ENCODE peak calls at places on chromosomes 16 and 17, in six cellular contexts. One of them, this sample, is unnamed.

GRCh38 chr17:79792984-79793923 is 3.6 kb downstream of the CBX8 start:
- DNase-seq in RPMI7951: peak
- DNase-seq in LHCN-M2: peak
- DNase-seq in GM18507: no peak
- DNase-seq in T-helper 1 cell: no peak
- DNase-seq in NCI-H460: no peak
- DNase-seq in this sample: no peak

GRCh38 chr17:81429813-81430510 is 34.7 kb downstream of the BAHCC1 start:
- DNase-seq in RPMI7951: no peak
- DNase-seq in LHCN-M2: no peak
- DNase-seq in GM18507: no peak
- DNase-seq in T-helper 1 cell: no peak
- DNase-seq in NCI-H460: no peak
- DNase-seq in this sample: no peak

GRCh38 chr16:12868169-12868568 is 33.2 kb upstream of the SHISA9 start:
- DNase-seq in RPMI7951: no peak
- DNase-seq in LHCN-M2: no peak
- DNase-seq in GM18507: no peak
- DNase-seq in T-helper 1 cell: no peak
- DNase-seq in NCI-H460: no peak
- DNase-seq in this sample: no peak

GRCh38 chr16:15401972-15402371 is 6.4 kb downstream of the MPV17L start:
- DNase-seq in RPMI7951: no peak
- DNase-seq in LHCN-M2: no peak
- DNase-seq in GM18507: no peak
- DNase-seq in T-helper 1 cell: no peak
- DNase-seq in NCI-H460: no peak
- DNase-seq in this sample: no peak

GRCh38 chr17:56739376-56739775 is 94.3 kb downstream of the C17orf67 start:
- DNase-seq in RPMI7951: no peak
- DNase-seq in LHCN-M2: no peak
- DNase-seq in GM18507: no peak
- DNase-seq in T-helper 1 cell: no peak
- DNase-seq in NCI-H460: no peak
- DNase-seq in this sample: no peak

GRCh38 chr17:61312406-61313295 is 87.0 kb upstream of the TBX2 start:
- DNase-seq in RPMI7951: peak
- DNase-seq in LHCN-M2: no peak
- DNase-seq in GM18507: no peak
- DNase-seq in T-helper 1 cell: no peak
- DNase-seq in NCI-H460: no peak
- DNase-seq in this sample: no peak

GRCh38 chr17:38911081-38911730 is 14.2 kb upstream of the LASP1NB start:
- DNase-seq in RPMI7951: no peak
- DNase-seq in LHCN-M2: no peak
- DNase-seq in GM18507: no peak
- DNase-seq in T-helper 1 cell: no peak
- DNase-seq in NCI-H460: no peak
- DNase-seq in this sample: no peak

GRCh38 chr16:1290032-1290431 is 19.4 kb upstream of the UBE2I start:
- DNase-seq in RPMI7951: no peak
- DNase-seq in LHCN-M2: no peak
- DNase-seq in GM18507: no peak
- DNase-seq in T-helper 1 cell: no peak
- DNase-seq in NCI-H460: no peak
- DNase-seq in this sample: no peak

GRCh38 chr17:61926831-61927210 is 961 bp downstream of the INTS2 start:
- DNase-seq in RPMI7951: no peak
- DNase-seq in LHCN-M2: peak
- DNase-seq in GM18507: no peak
- DNase-seq in T-helper 1 cell: no peak
- DNase-seq in NCI-H460: no peak
- DNase-seq in this sample: no peak

GRCh38 chr16:68744744-68745280 is 7.7 kb downstream of the CDH1 start:
- DNase-seq in RPMI7951: no peak
- DNase-seq in LHCN-M2: no peak
- DNase-seq in GM18507: no peak
- DNase-seq in T-helper 1 cell: no peak
- DNase-seq in NCI-H460: peak
- DNase-seq in this sample: peak

GRCh38 chr16:7405166-7405565 is 72.5 kb downstream of the RBFOX1 start:
- DNase-seq in RPMI7951: peak
- DNase-seq in LHCN-M2: peak
- DNase-seq in GM18507: no peak
- DNase-seq in T-helper 1 cell: no peak
- DNase-seq in NCI-H460: no peak
- DNase-seq in this sample: no peak

GRCh38 chr17:29588017-29588557 is 1.4 kb downstream of the GIT1 start:
- DNase-seq in RPMI7951: no peak
- DNase-seq in LHCN-M2: no peak
- DNase-seq in GM18507: no peak
- DNase-seq in T-helper 1 cell: no peak
- DNase-seq in NCI-H460: no peak
- DNase-seq in this sample: no peak

GRCh38 chr17:33284022-33284421 is 9.1 kb downstream of the ASIC2 start:
- DNase-seq in RPMI7951: peak
- DNase-seq in LHCN-M2: peak
- DNase-seq in GM18507: no peak
- DNase-seq in T-helper 1 cell: no peak
- DNase-seq in NCI-H460: peak
- DNase-seq in this sample: no peak

GRCh38 chr16:57754354-57755060 is 18.9 kb downstream of the KATNB1 start:
- DNase-seq in RPMI7951: no peak
- DNase-seq in LHCN-M2: no peak
- DNase-seq in GM18507: no peak
- DNase-seq in T-helper 1 cell: no peak
- DNase-seq in NCI-H460: no peak
- DNase-seq in this sample: no peak